ENCODE peak calls at places on chromosomes 13 and 19, in six cellular contexts. F, Z, I, M, Q and K are unnamed samples.

GRCh38 chr19:37829526-37829925 is 50.1 kb upstream of the ZNF573 start:
- DNase-seq in F (no peak), M (no peak), Z (no peak), I (no peak), Q (no peak), K (no peak)

GRCh38 chr13:31469377-31469776 is 269.6 kb downstream of the B3GLCT start:
- DNase-seq in Q (no peak), M (no peak), Z (no peak), I (no peak), F (no peak), K (no peak)

GRCh38 chr19:45117167-45117594 is 24.2 kb downstream of the PPP1R37 start:
- DNase-seq in I (no peak), Z (no peak), F (no peak), M (no peak), Q (no peak), K (no peak)

GRCh38 chr13:46595136-46595917 is 42.4 kb downstream of the LRCH1 start:
- DNase-seq in Q (no peak), F (no peak), Z (no peak), I (no peak), M (no peak), K (peak)

GRCh38 chr13:24861617-24862362 is 97.8 kb downstream of the RNF17 start:
- DNase-seq in M (no peak), Q (no peak), F (no peak), I (no peak), Z (no peak), K (no peak)

GRCh38 chr13:47036291-47037008 is 139.6 kb upstream of the HTR2A start:
- DNase-seq in M (no peak), F (no peak), Z (no peak), I (no peak), Q (no peak), K (no peak)

GRCh38 chr19:55549500-55550320 is 4.4 kb upstream of the SBK3 start:
- DNase-seq in M (no peak), F (peak), Z (peak), I (peak), Q (peak), K (peak)

GRCh38 chr19:57103573-57104277 is 16.1 kb upstream of the USP29 start:
- DNase-seq in Z (peak), M (no peak), Q (peak), F (peak), I (peak), K (peak)

GRCh38 chr19:3622224-3622623 is 4.4 kb downstream of the CACTIN start:
- DNase-seq in M (no peak), Z (no peak), Q (no peak), I (no peak), F (no peak), K (no peak)

GRCh38 chr13:77026255-77026782 is 640 bp downstream of the FBXL3 start:
- DNase-seq in F (peak), Q (peak), I (peak), M (no peak), Z (peak), K (peak)

GRCh38 chr19:40739871-40740703 is 10.2 kb downstream of the ACTMAP start:
- DNase-seq in M (no peak), I (no peak), F (no peak), Q (no peak), Z (no peak), K (no peak)

GRCh38 chr13:99922631-99923404 is 48.7 kb downstream of the ZIC5 start:
- DNase-seq in Z (no peak), M (no peak), Q (no peak), F (no peak), I (no peak), K (no peak)

GRCh38 chr13:99929866-99930265 is 41.7 kb downstream of the ZIC5 start:
- DNase-seq in F (no peak), Q (no peak), M (no peak), I (no peak), Z (no peak), K (no peak)

GRCh38 chr13:99919132-99919531 is 52.4 kb downstream of the ZIC5 start:
- DNase-seq in M (no peak), Q (no peak), Z (no peak), I (no peak), F (no peak), K (no peak)

GRCh38 chr13:99926014-99926731 is 45.4 kb downstream of the ZIC5 start:
- DNase-seq in F (peak), I (no peak), Q (peak), Z (no peak), M (no peak), K (no peak)

DNA sequence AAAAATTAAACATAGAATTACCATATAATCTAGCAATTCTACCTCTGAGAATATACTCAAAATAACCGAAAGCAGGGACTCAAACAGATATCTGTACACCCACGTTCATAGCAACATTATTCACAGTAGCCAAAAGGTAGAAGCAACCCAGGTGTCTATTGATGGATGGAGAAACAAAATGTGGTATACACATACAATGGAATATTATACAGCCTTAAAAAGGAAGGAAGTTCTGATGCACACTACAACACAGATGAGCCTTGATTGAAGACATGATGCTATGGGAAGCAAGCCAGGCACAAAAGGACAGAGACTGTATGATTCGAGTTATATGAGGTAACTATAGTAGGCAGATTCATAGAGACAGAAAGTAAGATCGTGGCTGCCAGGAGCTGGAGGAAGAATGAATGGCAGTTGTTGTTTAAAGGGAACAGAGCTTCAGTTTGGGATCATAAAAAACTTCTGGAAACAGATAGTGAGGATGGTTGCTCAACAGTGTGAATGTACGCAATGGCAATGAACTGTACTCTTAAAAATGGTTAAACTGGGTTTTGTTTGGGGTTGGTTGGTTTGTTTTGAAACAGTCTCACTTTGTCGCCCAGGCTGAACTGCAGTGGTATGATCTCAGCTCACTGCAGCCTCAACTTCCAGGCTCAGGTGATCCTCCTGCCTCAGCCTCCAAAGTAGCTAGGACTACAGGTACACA is 47.5 kb downstream of the ZIC5 start:
- DNase-seq in F (no peak), M (no peak), Q (no peak), I (no peak), Z (no peak), K (no peak)
- TF ChIP-seq MAX in F (no peak), M (no peak), Q (no peak), I (no peak), Z (no peak), K (no peak)

GRCh38 chr13:23504188-23504587 is 66.0 kb upstream of the TNFRSF19 start:
- DNase-seq in Z (no peak), M (no peak), I (no peak), Q (no peak), F (no peak), K (no peak)
- TF ChIP-seq MAX in Z (no peak), M (no peak), I (no peak), Q (no peak), F (no peak), K (no peak)

DNA sequence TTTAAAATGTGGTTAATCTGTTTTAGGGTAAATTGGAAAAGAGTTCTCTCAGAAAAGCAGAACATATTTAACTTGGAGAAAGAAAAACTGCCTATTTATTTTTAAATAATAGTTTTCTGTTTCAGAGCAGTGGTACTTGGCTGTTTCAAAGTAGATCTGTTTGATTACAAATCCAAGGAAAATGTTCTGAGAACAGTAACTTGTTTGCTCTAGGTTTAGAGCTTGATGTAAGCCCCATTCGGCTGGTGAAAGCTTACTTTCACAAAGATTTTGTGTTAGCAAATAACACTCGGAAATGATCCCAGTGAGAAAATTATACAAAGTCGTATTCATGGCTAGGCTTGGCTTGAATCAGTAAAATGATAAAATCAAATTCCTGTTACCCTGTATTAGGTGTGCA is 395.8 kb upstream of the GPC6 start:
- DNase-seq in F (no peak), I (no peak), Q (no peak), Z (no peak), M (no peak), K (no peak)
- TF ChIP-seq MAX in F (no peak), I (no peak), Q (no peak), Z (no peak), M (no peak), K (no peak)

GRCh38 chr19:5081441-5082161 is 112.7 kb downstream of the KDM4B start:
- DNase-seq in F (no peak), Q (no peak), I (no peak), M (no peak), Z (no peak), K (no peak)

GRCh38 chr19:5080809-5081208 is 111.9 kb downstream of the KDM4B start:
- DNase-seq in I (no peak), F (no peak), Q (no peak), M (no peak), Z (no peak), K (no peak)

GRCh38 chr19:5079410-5079774 is 110.5 kb downstream of the KDM4B start:
- DNase-seq in Q (no peak), I (no peak), M (no peak), F (no peak), Z (no peak), K (no peak)

GRCh38 chr19:5078666-5079409 is 109.9 kb downstream of the KDM4B start:
- DNase-seq in M (no peak), I (no peak), F (no peak), Q (no peak), Z (no peak), K (no peak)

GRCh38 chr19:5080030-5080644 is 111.2 kb downstream of the KDM4B start:
- DNase-seq in M (no peak), I (no peak), F (no peak), Z (no peak), Q (no peak), K (no peak)
- TF ChIP-seq MAX in M (no peak), I (no peak), F (no peak), Z (no peak), Q (no peak), K (no peak)

GRCh38 chr19:5128251-5128931 is 159.5 kb downstream of the KDM4B start:
- DNase-seq in F (no peak), Q (no peak), M (no peak), Z (no peak), I (no peak), K (peak)
- TF ChIP-seq MAX in F (no peak), Q (no peak), M (no peak), Z (no peak), I (no peak), K (no peak)

GRCh38 chr19:51407631-51408131 is 9.8 kb downstream of the SIGLEC10 start:
- DNase-seq in Z (peak), M (no peak), F (peak), I (peak), Q (peak), K (peak)
- TF ChIP-seq MAX in Z (no peak), M (no peak), F (no peak), I (no peak), Q (no peak), K (no peak)